ENCODE peak calls at places on chromosome 3, in five cellular contexts. J is endodermal cell, Y is lower leg skin, U is heart left ventricle, T is left ventricle myocardium inferior. S is an unnamed sample.

GRCh38 chr3:104279617-104280016 is 1087.1 kb upstream of the ALCAM start:
- DNase-seq in J (no peak), Y (no peak), U (no peak), T (no peak), S (no peak)

GRCh38 chr3:69791919-69792399 is 52.7 kb downstream of the MITF start:
- DNase-seq in Y (no peak), J (no peak), U (no peak), T (no peak), S (no peak)

GRCh38 chr3:32391643-32392529 is at the start of gene CMTM7:
- DNase-seq in Y (peak), J (peak), T (peak), U (peak), S (peak)

GRCh38 chr3:5212625-5213573 is 25.4 kb downstream of the EDEM1 start:
- DNase-seq in T (no peak), J (peak), Y (no peak), U (no peak), S (no peak)

GRCh38 chr3:132788299-132788698 is 66.1 kb upstream of the NPHP3 start:
- DNase-seq in T (no peak), J (no peak), Y (no peak), U (peak), S (no peak)

GRCh38 chr3:100045696-100046095 is 68.6 kb downstream of the FILIP1L start:
- DNase-seq in Y (no peak), U (peak), J (no peak), T (peak), S (no peak)

GRCh38 chr3:172181936-172182708 is 142.7 kb downstream of the FNDC3B start:
- DNase-seq in Y (no peak), T (no peak), U (no peak), J (peak), S (peak)

GRCh38 chr3:175144368-175144767 is 285.2 kb downstream of the NAALADL2 start:
- DNase-seq in J (no peak), U (no peak), T (no peak), Y (no peak), S (no peak)

GRCh38 chr3:33993631-33994030 is 195.2 kb downstream of the PDCD6IP start:
- DNase-seq in T (no peak), Y (no peak), U (no peak), J (no peak), S (no peak)

GRCh38 chr3:185216587-185216918 is 37.3 kb downstream of the EHHADH start:
- DNase-seq in T (no peak), U (no peak), J (peak), Y (no peak), S (no peak)

GRCh38 chr3:15794303-15794771 is 3.4 kb downstream of the ANKRD28 start:
- DNase-seq in U (no peak), J (no peak), Y (no peak), T (no peak), S (peak)

GRCh38 chr3:100857863-100858262 is 135.4 kb downstream of the ABI3BP start:
- DNase-seq in Y (no peak), U (no peak), T (no peak), J (no peak), S (no peak)

GRCh38 chr3:149424921-149425320 is 47.5 kb upstream of the TM4SF1 start:
- DNase-seq in U (peak), J (no peak), T (no peak), Y (no peak), S (no peak)

GRCh38 chr3:52483081-52483480 is 12.1 kb upstream of the STAB1 start:
- DNase-seq in J (peak), U (no peak), Y (no peak), T (no peak), S (no peak)

GRCh38 chr3:176352716-176353334 is 844.5 kb downstream of the TBL1XR1 start:
- DNase-seq in Y (no peak), T (no peak), J (no peak), U (no peak), S (no peak)

GRCh38 chr3:176347424-176348146 is 849.7 kb downstream of the TBL1XR1 start:
- DNase-seq in U (no peak), T (no peak), J (no peak), Y (no peak), S (no peak)

GRCh38 chr3:176349706-176350105 is 847.6 kb downstream of the TBL1XR1 start:
- DNase-seq in J (no peak), U (no peak), Y (no peak), T (no peak), S (no peak)

GRCh38 chr3:176354843-176355242 is 842.4 kb downstream of the TBL1XR1 start:
- DNase-seq in U (no peak), Y (no peak), T (no peak), J (no peak), S (no peak)

GRCh38 chr3:176351408-176351807 is 845.9 kb downstream of the TBL1XR1 start:
- DNase-seq in Y (no peak), J (no peak), T (no peak), U (no peak), S (no peak)
- H3K4me3 ChIP-seq in Y (no peak), J (no peak), T (no peak), U (no peak), S (no peak)

GRCh38 chr3:194769020-194769643 is 83.4 kb downstream of the FAM43A start:
- DNase-seq in U (peak), T (peak), J (peak), Y (peak), S (peak)
- TF ChIP-seq CTCF in U (no peak), T (peak), J (no peak), Y (no peak), S (no peak)

GRCh38 chr3:141052570-141053069 is 1.5 kb downstream of the SPSB4 start:
- DNase-seq in Y (no peak), J (peak), U (peak), T (peak), S (no peak)
- H3K4me3 ChIP-seq in Y (no peak), J (peak), U (peak), T (peak), S (no peak)

GRCh38 chr3:194910414-194910979 is 224.8 kb downstream of the FAM43A start:
- DNase-seq in U (no peak), J (no peak), Y (no peak), T (no peak), S (no peak)

GRCh38 chr3:194908432-194908966 is 222.8 kb downstream of the FAM43A start:
- DNase-seq in Y (no peak), U (no peak), J (no peak), T (no peak), S (no peak)

GRCh38 chr3:194908972-194909371 is 223.3 kb downstream of the FAM43A start:
- DNase-seq in Y (no peak), J (no peak), U (no peak), T (no peak), S (no peak)

GRCh38 chr3:194913281-194913680 is 227.6 kb downstream of the FAM43A start:
- DNase-seq in U (no peak), T (no peak), Y (no peak), J (no peak), S (no peak)
- TF ChIP-seq CTCF in U (no peak), T (no peak), Y (no peak), J (no peak), S (no peak)

DNA sequence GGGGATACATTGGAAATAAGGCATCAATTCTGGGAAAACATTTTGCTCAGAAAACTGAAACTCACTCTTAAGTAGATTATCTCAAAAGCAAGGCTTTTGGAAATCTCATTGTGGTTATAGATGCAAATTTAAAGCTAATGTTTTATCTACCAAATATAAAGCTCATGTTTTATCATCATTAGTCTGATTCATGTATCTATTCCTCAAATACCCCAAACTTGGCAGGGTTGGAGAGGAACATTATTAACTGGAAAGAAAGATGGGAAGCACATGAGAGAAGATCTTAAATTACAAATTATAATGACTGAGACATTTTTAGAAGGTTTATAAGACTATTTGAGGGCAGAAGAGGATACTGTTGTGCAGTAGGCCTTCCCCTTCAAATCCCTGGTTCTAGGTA is 137.3 kb upstream of the TGFBR2 start:
- DNase-seq in Y (no peak), U (no peak), J (no peak), T (no peak), S (no peak)
- H3K4me3 ChIP-seq in Y (no peak), U (no peak), J (no peak), T (no peak), S (no peak)

GRCh38 chr3:124276863-124277515 is 285.1 kb upstream of the ROPN1 start:
- DNase-seq in J (no peak), Y (no peak), U (peak), T (no peak), S (no peak)

GRCh38 chr3:124283644-124284008 is 291.7 kb upstream of the ROPN1 start:
- DNase-seq in T (no peak), Y (no peak), U (no peak), J (no peak), S (no peak)

GRCh38 chr3:124277516-124277890 is 285.6 kb upstream of the ROPN1 start:
- DNase-seq in T (no peak), Y (no peak), J (no peak), U (peak), S (no peak)

GRCh38 chr3:124282751-124283643 is 291.1 kb upstream of the ROPN1 start:
- DNase-seq in T (no peak), Y (no peak), J (no peak), U (no peak), S (no peak)

DNA sequence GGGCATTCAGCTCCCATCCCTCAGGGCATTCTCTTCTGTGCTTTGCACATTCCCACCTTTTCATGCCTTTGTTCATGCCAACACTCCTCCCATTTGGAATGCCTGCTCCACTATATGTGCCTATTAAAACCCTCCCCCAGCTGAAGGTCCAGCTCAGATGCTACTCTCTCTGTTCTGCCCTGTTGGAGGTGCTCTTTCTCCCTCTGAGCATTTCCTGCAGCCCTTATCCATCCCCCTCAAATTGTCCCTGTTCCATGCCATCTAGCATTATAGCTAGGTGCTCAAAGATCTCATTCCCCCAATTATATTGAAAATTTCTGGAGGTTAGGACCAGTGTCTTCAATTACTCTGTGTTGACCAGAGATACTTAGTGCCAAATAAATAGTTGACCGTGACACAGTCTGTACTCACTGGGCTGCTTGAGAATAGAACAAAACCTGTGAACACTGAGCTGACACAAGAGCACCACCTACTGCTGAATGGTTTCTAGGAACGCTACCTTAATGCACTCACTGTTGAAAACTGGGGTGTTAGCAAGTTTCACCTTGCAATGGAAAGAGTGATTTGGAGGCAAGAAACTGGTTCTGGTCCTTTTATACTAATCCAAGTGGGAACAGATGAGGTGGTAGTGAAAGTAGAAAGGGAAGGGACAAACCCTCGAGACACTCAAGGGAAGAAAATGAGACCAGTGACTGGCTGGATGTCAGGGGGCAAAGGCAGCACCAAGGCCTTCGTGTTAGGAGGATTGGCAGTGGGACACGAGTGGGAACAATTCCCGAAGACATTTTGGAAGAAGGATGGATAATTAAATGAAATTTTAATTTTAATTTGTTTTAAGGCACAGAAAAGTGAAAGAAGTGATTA is 289.8 kb upstream of the ROPN1 start:
- DNase-seq in J (peak), U (no peak), T (no peak), Y (no peak), S (peak)
- TF ChIP-seq CTCF in J (peak), U (peak), T (peak), Y (no peak), S (peak)

DNA sequence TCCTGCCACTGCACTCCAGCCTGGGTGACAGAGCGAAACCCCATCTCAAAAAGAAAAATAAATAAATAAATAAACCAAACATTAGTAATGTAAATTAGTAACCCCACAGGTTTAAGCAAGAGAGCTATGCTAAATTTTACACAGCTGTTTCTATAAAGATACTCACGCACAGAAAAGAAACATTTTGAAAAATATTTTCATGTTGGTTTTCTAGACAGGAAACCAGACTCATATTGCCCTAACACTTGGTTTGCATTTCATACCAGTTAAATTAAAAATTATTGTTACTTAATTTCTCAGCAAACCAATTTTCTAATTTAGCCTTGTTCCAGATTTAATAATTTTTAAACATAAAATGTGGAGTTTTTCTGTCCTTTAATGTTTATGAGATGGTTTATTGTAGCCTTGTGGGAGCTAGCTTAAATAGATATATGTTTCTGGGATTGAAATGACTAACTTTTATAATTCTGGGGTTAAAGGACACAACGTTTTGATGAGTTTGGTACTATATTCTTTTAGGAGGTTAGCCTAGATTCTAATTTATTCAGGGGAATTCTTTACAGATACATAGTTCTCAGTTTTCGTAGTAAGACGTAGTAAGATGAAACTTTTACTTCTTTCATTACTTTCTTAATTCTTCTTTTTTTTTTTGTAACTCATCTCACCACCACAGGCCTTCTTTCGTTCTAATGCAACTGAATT is 42.6 kb upstream of the SLC4A7 start:
- DNase-seq in U (no peak), J (no peak), T (no peak), Y (no peak), S (no peak)
- H3K4me3 ChIP-seq in U (no peak), J (no peak), T (no peak), Y (no peak), S (no peak)

GRCh38 chr3:20510396-20510795 is 324.4 kb upstream of the SGO1 start:
- DNase-seq in J (no peak), Y (no peak), U (no peak), T (no peak), S (no peak)

GRCh38 chr3:20515834-20516233 is 329.8 kb upstream of the SGO1 start:
- DNase-seq in T (no peak), J (no peak), Y (no peak), U (no peak), S (no peak)

GRCh38 chr3:20511863-20512262 is 325.9 kb upstream of the SGO1 start:
- DNase-seq in J (peak), T (no peak), Y (no peak), U (no peak), S (peak)
- TF ChIP-seq CTCF in J (peak), T (peak), Y (no peak), U (peak), S (peak)

DNA sequence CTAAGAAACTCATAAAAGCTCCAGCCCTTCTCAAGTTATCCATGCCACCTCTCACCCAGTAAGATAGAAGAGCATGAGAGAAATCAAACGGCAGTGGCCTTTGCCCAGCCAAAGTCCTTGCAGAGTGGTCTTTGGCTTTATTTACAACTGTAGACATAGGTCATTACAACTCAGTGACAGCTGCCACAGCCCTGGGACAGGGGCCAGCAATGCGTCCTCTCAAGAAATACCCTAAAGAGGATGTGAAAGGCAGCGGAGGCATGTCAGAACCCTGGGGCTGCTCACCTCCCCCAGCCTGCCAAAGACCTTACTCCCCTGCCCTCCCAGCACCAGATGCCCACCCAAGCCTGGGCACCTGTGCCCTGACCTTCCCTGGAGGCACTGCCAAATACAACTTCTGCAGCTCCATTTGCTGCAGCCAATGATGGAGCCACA is 6.3 kb downstream of the ACAA1 start:
- DNase-seq in T (no peak), U (no peak), Y (peak), J (no peak), S (no peak)
- H3K4me3 ChIP-seq in T (no peak), U (no peak), Y (no peak), J (no peak), S (no peak)

S was measured in GM12865.